ENCODE peak calls at places on chromosomes 7 and 10, in four cellular contexts. One of them, this sample, is unnamed.

GRCh38 chr7:123624527-123625183 is 23.0 kb downstream of the ASB15 start:
- DNase-seq in tibial artery: no peak
- DNase-seq in right cardiac atrium: peak; percentile 32
- DNase-seq in colonic mucosa: peak; percentile 39
- DNase-seq in this sample: no peak

GRCh38 chr7:132558815-132559214 is 17.5 kb downstream of the PLXNA4 start:
- DNase-seq in tibial artery: no peak
- DNase-seq in colonic mucosa: no peak
- DNase-seq in right cardiac atrium: no peak
- DNase-seq in this sample: no peak

GRCh38 chr10:43220971-43221418 is 45.9 kb downstream of the RASGEF1A start:
- DNase-seq in colonic mucosa: no peak
- DNase-seq in tibial artery: no peak
- DNase-seq in right cardiac atrium: peak; percentile 8
- DNase-seq in this sample: no peak

GRCh38 chr10:71390435-71390820 is 6.3 kb upstream of the CDH23 start:
- DNase-seq in tibial artery: no peak
- DNase-seq in colonic mucosa: no peak
- DNase-seq in right cardiac atrium: no peak
- DNase-seq in this sample: no peak

GRCh38 chr7:138207555-138207971 is 131.3 kb downstream of the AKR1D1 start:
- DNase-seq in colonic mucosa: no peak
- DNase-seq in right cardiac atrium: no peak
- DNase-seq in tibial artery: no peak
- DNase-seq in this sample: no peak

GRCh38 chr7:23472974-23473847 is 2.9 kb upstream of the IGF2BP3 start:
- DNase-seq in tibial artery: no peak
- DNase-seq in right cardiac atrium: no peak
- DNase-seq in colonic mucosa: peak; percentile 28
- DNase-seq in this sample: no peak

GRCh38 chr10:89241491-89242339 is 9.9 kb downstream of the LIPA start:
- DNase-seq in tibial artery: no peak
- DNase-seq in right cardiac atrium: no peak
- DNase-seq in colonic mucosa: no peak
- DNase-seq in this sample: no peak

GRCh38 chr7:74364061-74364460 is 74.9 kb downstream of the CLIP2 start:
- DNase-seq in tibial artery: no peak
- DNase-seq in colonic mucosa: no peak
- DNase-seq in right cardiac atrium: no peak
- DNase-seq in this sample: no peak

GRCh38 chr7:105493928-105494325 is 28.1 kb downstream of the PUS7 start:
- DNase-seq in right cardiac atrium: no peak
- DNase-seq in colonic mucosa: no peak
- DNase-seq in tibial artery: no peak
- DNase-seq in this sample: peak; percentile 83

GRCh38 chr7:25025218-25025671 is 45.3 kb upstream of the OSBPL3 start:
- DNase-seq in colonic mucosa: no peak
- DNase-seq in tibial artery: no peak
- DNase-seq in right cardiac atrium: no peak
- DNase-seq in this sample: peak; percentile 85

GRCh38 chr7:120988591-120989299 is at the start of gene CPED1:
- DNase-seq in colonic mucosa: peak; percentile 73
- DNase-seq in tibial artery: peak; percentile 87
- DNase-seq in right cardiac atrium: peak; percentile 82
- DNase-seq in this sample: peak; percentile 83

GRCh38 chr10:33402748-33403147 is 68.3 kb upstream of the NRP1 start:
- DNase-seq in right cardiac atrium: no peak
- DNase-seq in colonic mucosa: no peak
- DNase-seq in tibial artery: no peak
- DNase-seq in this sample: no peak

GRCh38 chr10:118754132-118754555 is 626 bp downstream of the CACUL1 start:
- DNase-seq in colonic mucosa: peak; percentile 65
- DNase-seq in right cardiac atrium: peak; percentile 44
- DNase-seq in tibial artery: peak; percentile 37
- DNase-seq in this sample: peak; percentile 48

GRCh38 chr10:62430881-62431280 is 56.7 kb downstream of the ZNF365 start:
- DNase-seq in colonic mucosa: no peak
- DNase-seq in tibial artery: no peak
- DNase-seq in right cardiac atrium: no peak
- DNase-seq in this sample: no peak

GRCh38 chr7:27774717-27775328 is 34.9 kb downstream of the TAX1BP1 start:
- DNase-seq in tibial artery: no peak
- DNase-seq in right cardiac atrium: no peak
- DNase-seq in colonic mucosa: no peak
- DNase-seq in this sample: no peak

GRCh38 chr7:158814637-158815036 is 14.7 kb downstream of the ESYT2 start:
- DNase-seq in colonic mucosa: no peak
- DNase-seq in right cardiac atrium: no peak
- DNase-seq in tibial artery: no peak
- DNase-seq in this sample: no peak

GRCh38 chr7:55304363-55304762 is 60.8 kb upstream of the LANCL2 start:
- DNase-seq in colonic mucosa: no peak
- DNase-seq in right cardiac atrium: no peak
- DNase-seq in tibial artery: no peak
- DNase-seq in this sample: no peak

GRCh38 chr10:51960494-51960895 is 261.1 kb upstream of the CSTF2T start:
- DNase-seq in colonic mucosa: no peak
- DNase-seq in right cardiac atrium: no peak
- DNase-seq in tibial artery: no peak
- DNase-seq in this sample: no peak

GRCh38 chr10:90787376-90787775 is 70.5 kb downstream of the HTR7 start:
- DNase-seq in tibial artery: no peak
- DNase-seq in colonic mucosa: no peak
- DNase-seq in right cardiac atrium: no peak
- DNase-seq in this sample: no peak

GRCh38 chr7:27164381-27165088 is 802 bp downstream of the HOXA9 start:
- DNase-seq in right cardiac atrium: no peak
- DNase-seq in tibial artery: no peak
- DNase-seq in colonic mucosa: no peak
- DNase-seq in this sample: peak; percentile 71

GRCh38 chr7:154342971-154343633 is 290.9 kb downstream of the DPP6 start:
- DNase-seq in right cardiac atrium: no peak
- DNase-seq in tibial artery: no peak
- DNase-seq in colonic mucosa: no peak
- DNase-seq in this sample: no peak

GRCh38 chr10:21700474-21700873 is 166.4 kb downstream of the MLLT10 start:
- DNase-seq in tibial artery: no peak
- DNase-seq in right cardiac atrium: no peak
- DNase-seq in colonic mucosa: no peak
- DNase-seq in this sample: no peak

GRCh38 chr7:63073286-63073685 is 925.4 kb upstream of the ZNF722 start:
- DNase-seq in right cardiac atrium: no peak
- DNase-seq in tibial artery: no peak
- DNase-seq in colonic mucosa: no peak
- DNase-seq in this sample: no peak

GRCh38 chr10:89431977-89432376 is 17.6 kb downstream of the IFIT5 start:
- DNase-seq in right cardiac atrium: no peak
- DNase-seq in colonic mucosa: no peak
- DNase-seq in tibial artery: no peak
- DNase-seq in this sample: no peak

GRCh38 chr10:6986927-6987326 is 406.9 kb upstream of the PRKCQ start:
- DNase-seq in right cardiac atrium: no peak
- DNase-seq in tibial artery: no peak
- DNase-seq in colonic mucosa: no peak
- DNase-seq in this sample: no peak

GRCh38 chr7:6227294-6227846 is 45.1 kb downstream of the CYTH3 start:
- DNase-seq in colonic mucosa: no peak
- DNase-seq in right cardiac atrium: no peak
- DNase-seq in tibial artery: no peak
- DNase-seq in this sample: no peak

GRCh38 chr7:132298782-132299181 is 277.5 kb downstream of the PLXNA4 start:
- DNase-seq in colonic mucosa: no peak
- DNase-seq in right cardiac atrium: no peak
- DNase-seq in tibial artery: no peak
- DNase-seq in this sample: no peak

GRCh38 chr10:94224656-94225055 is 138.1 kb downstream of the NOC3L start:
- DNase-seq in tibial artery: no peak
- DNase-seq in colonic mucosa: no peak
- DNase-seq in right cardiac atrium: no peak
- DNase-seq in this sample: no peak

GRCh38 chr7:32586291-32587221 is 91.3 kb downstream of the AVL9 start:
- DNase-seq in tibial artery: no peak
- DNase-seq in right cardiac atrium: peak; percentile 62
- DNase-seq in colonic mucosa: no peak
- DNase-seq in this sample: peak; percentile 76

GRCh38 chr7:30159698-30160143 is 24.9 kb downstream of the MTURN start:
- DNase-seq in tibial artery: no peak
- DNase-seq in colonic mucosa: peak; percentile 68
- DNase-seq in right cardiac atrium: no peak
- DNase-seq in this sample: no peak

GRCh38 chr7:22787936-22788335 is 34.7 kb downstream of the TOMM7 start:
- DNase-seq in right cardiac atrium: no peak
- DNase-seq in tibial artery: no peak
- DNase-seq in colonic mucosa: no peak
- DNase-seq in this sample: no peak

GRCh38 chr7:116704650-116705049 is 32.7 kb downstream of the MET start:
- DNase-seq in tibial artery: no peak
- DNase-seq in colonic mucosa: no peak
- DNase-seq in right cardiac atrium: no peak
- DNase-seq in this sample: no peak

GRCh38 chr7:116708248-116708647 is 36.3 kb downstream of the MET start:
- DNase-seq in tibial artery: no peak
- DNase-seq in colonic mucosa: no peak
- DNase-seq in right cardiac atrium: no peak
- DNase-seq in this sample: no peak

GRCh38 chr7:116706668-116707126 is 34.7 kb downstream of the MET start:
- DNase-seq in right cardiac atrium: no peak
- DNase-seq in colonic mucosa: peak; percentile 27
- DNase-seq in tibial artery: no peak
- DNase-seq in this sample: no peak

GRCh38 chr7:116707289-116707688 is 35.3 kb downstream of the MET start:
- DNase-seq in right cardiac atrium: no peak
- DNase-seq in colonic mucosa: no peak
- DNase-seq in tibial artery: no peak
- DNase-seq in this sample: no peak

GRCh38 chr7:116705419-116705818 is 33.4 kb downstream of the MET start:
- DNase-seq in colonic mucosa: no peak
- DNase-seq in tibial artery: no peak
- DNase-seq in right cardiac atrium: no peak
- DNase-seq in this sample: no peak
- H3K4me1 ChIP-seq in colonic mucosa: no peaks in the 10 kb centered on the region
- H3K4me1 ChIP-seq in tibial artery: no peaks in the 10 kb centered on the region
- H3K4me1 ChIP-seq in right cardiac atrium: peaks cover 1% of the 10 kb centered on the region
- H3K4me1 ChIP-seq in this sample: peaks cover 11% of the 10 kb centered on the region

DNA sequence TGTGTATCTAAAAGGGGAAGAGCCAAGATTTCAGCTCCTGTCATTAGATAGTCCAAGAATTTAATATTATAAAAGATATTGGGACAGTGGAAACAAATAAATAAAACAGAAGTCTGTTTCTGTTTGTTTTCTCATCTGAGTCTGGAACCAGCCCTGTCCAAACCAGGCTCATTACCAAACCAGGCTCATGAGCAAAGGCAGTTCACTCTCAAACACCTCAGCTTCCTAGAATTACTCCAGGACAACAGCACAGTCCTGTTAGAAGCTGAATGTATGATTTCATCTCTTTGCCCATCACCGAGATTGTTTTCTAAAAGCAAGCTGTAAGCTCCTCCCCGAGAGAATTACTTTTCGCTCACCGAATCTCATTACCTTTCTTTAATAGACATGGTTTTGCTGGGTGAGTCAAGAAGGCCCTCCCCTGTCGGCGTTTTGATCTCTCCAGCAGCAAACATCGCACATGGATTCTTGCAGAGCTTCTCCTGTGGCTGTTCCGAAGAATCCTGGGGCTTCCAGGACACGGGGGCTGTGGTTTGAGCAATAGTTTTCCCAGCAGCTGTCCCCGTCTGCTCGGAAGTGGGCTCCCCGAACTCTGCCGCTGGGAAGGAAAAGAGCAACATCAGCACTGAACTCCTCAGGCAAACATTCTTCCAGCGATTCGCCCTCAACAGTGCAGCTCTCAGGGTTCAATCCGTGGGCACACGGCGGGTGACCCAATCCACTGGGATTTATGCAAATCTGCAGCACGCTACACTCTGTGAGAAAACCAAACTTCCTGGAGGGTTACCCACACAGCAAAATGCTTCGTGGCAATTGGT is 112.5 kb downstream of the SVIL start:
- DNase-seq in right cardiac atrium: no peak
- DNase-seq in tibial artery: no peak
- DNase-seq in colonic mucosa: no peak
- DNase-seq in this sample: no peak
- H3K4me3 ChIP-seq in right cardiac atrium: peak overlapping the region; percentile 18
- H3K4me3 ChIP-seq in tibial artery: no peak overlapping the region
- H3K4me3 ChIP-seq in colonic mucosa: no peak overlapping the region
- H3K4me3 ChIP-seq in this sample: peak overlapping the region; percentile 13

GRCh38 chr10:59817806-59818205 is 64.6 kb upstream of the MRLN start:
- DNase-seq in tibial artery: peak; percentile 69
- DNase-seq in colonic mucosa: no peak
- DNase-seq in right cardiac atrium: peak; percentile 40
- DNase-seq in this sample: no peak

GRCh38 chr10:59814878-59815277 is 61.6 kb upstream of the MRLN start:
- DNase-seq in tibial artery: no peak
- DNase-seq in right cardiac atrium: no peak
- DNase-seq in colonic mucosa: no peak
- DNase-seq in this sample: no peak

GRCh38 chr10:59820471-59820870 is 67.2 kb upstream of the MRLN start:
- DNase-seq in colonic mucosa: no peak
- DNase-seq in right cardiac atrium: no peak
- DNase-seq in tibial artery: no peak
- DNase-seq in this sample: no peak

GRCh38 chr10:59823111-59823510 is 69.9 kb upstream of the MRLN start:
- DNase-seq in right cardiac atrium: no peak
- DNase-seq in tibial artery: no peak
- DNase-seq in colonic mucosa: no peak
- DNase-seq in this sample: no peak

DNA sequence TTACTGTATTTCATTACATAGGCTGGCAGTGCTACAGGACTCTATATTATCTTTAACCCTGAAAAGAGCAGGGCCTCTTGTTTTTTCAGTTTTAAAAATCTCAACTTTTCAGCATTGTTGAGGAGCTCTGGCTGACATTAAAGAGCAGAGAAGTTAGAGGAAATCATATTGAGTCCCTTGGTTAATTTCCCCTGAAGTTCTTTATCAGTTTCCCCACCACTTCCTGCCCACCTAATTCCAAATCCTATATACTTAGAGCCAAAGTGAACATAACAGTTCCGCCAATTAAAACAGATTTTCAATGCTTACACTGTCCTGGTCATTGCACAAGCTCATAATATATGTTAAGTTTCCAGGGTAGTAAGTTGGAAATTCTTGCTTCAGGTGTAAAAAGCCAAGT is 66.0 kb upstream of the MRLN start:
- DNase-seq in colonic mucosa: no peak
- DNase-seq in right cardiac atrium: no peak
- DNase-seq in tibial artery: no peak
- DNase-seq in this sample: no peak
- H3K27ac ChIP-seq in colonic mucosa: no peak overlapping the region
- H3K27ac ChIP-seq in right cardiac atrium: no peak overlapping the region
- H3K27ac ChIP-seq in tibial artery: no peak overlapping the region
- H3K27ac ChIP-seq in this sample: no peak overlapping the region

DNA sequence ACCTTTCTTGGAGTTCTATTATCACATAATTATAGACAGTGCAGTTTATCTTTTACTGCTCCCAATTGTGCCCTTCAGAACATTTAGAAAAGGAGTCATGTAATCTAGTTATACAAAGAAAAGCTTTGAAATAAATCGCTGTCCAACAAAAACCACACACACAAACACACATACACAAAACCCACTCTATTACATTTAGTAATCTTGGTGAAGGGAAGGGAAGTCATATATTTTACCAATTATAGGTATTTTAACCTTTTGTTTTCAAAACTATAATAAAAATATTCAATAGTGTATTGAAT is 27.0 kb downstream of the ARL4A start:
- DNase-seq in colonic mucosa: no peak
- DNase-seq in right cardiac atrium: no peak
- DNase-seq in tibial artery: no peak
- DNase-seq in this sample: no peak
- H3K4me1 ChIP-seq in colonic mucosa: peaks cover 13% of the 10 kb centered on the region
- H3K4me1 ChIP-seq in right cardiac atrium: peaks cover 16% of the 10 kb centered on the region
- H3K4me1 ChIP-seq in tibial artery: no peaks in the 10 kb centered on the region
- H3K4me1 ChIP-seq in this sample: peaks cover 24% of the 10 kb centered on the region

This sample was measured in SJSA1.